ENCODE peak calls at places on chromosomes 2 and 18, in four cellular contexts. Z, R, A and U are unnamed samples.

GRCh38 chr2:237649541-237650454 is 22.4 kb downstream of the LRRFIP1 start:
- DNase-seq in Z (no peak), A (no peak), R (no peak), U (no peak)

GRCh38 chr2:120481446-120482194 is 135.7 kb downstream of the INHBB start:
- DNase-seq in R (no peak), A (no peak), Z (no peak), U (no peak)

GRCh38 chr2:37307500-37307899 is 17.1 kb downstream of the PRKD3 start:
- DNase-seq in R (no peak), Z (no peak), A (no peak), U (no peak)

GRCh38 chr2:17539596-17539992 is 902 bp upstream of the VSNL1 start:
- DNase-seq in Z (no peak), R (peak; percentile 62), A (no peak), U (peak; percentile 50)

GRCh38 chr18:8708670-8709069 is 3.3 kb downstream of the MTCL1 start:
- DNase-seq in Z (no peak), R (no peak), A (no peak), U (no peak)

GRCh38 chr2:173502296-173502695 is 147.6 kb downstream of the CDCA7 start:
- DNase-seq in Z (no peak), R (no peak), A (no peak), U (no peak)

GRCh38 chr2:105526000-105526925 is 127.4 kb upstream of the FHL2 start:
- DNase-seq in A (no peak), Z (no peak), R (no peak), U (no peak)

GRCh38 chr2:10226032-10226724 is 76.5 kb upstream of the HPCAL1 start:
- DNase-seq in A (no peak), R (no peak), Z (no peak), U (peak; percentile 5)

GRCh38 chr2:72744049-72744448 is 81.8 kb downstream of the EXOC6B start:
- DNase-seq in R (no peak), Z (no peak), A (no peak), U (no peak)

GRCh38 chr2:121245913-121246312 is 39.1 kb downstream of the TFCP2L1 start:
- DNase-seq in A (no peak), Z (no peak), R (no peak), U (no peak)

GRCh38 chr18:74083071-74083954 is 64.3 kb downstream of the FBXO15 start:
- DNase-seq in Z (no peak), R (no peak), A (no peak), U (no peak)

GRCh38 chr2:172977330-172978052 is 98.2 kb upstream of the MAP3K20 start:
- DNase-seq in R (no peak), Z (peak; percentile 44), A (no peak), U (peak; percentile 32)

GRCh38 chr18:9323750-9324445 is 10.7 kb upstream of the TWSG1 start:
- DNase-seq in Z (no peak), R (no peak), A (no peak), U (no peak)

GRCh38 chr18:56639094-56639361 is 636 bp upstream of the TXNL1 start:
- DNase-seq in R (no peak), A (no peak), Z (no peak), U (no peak)

GRCh38 chr2:42132066-42132965 is 36.8 kb upstream of the EML4 start:
- DNase-seq in R (no peak), Z (peak; percentile 21), A (no peak), U (no peak)

GRCh38 chr2:7795358-7796199 is 878.4 kb downstream of the RNF144A start:
- DNase-seq in A (no peak), R (no peak), Z (peak; percentile 76), U (no peak)

GRCh38 chr2:118763797-118764196 is 83.7 kb downstream of the EN1 start:
- DNase-seq in A (no peak), R (no peak), Z (peak; percentile 18), U (peak; percentile 40)

GRCh38 chr2:190352668-190353536 is 9.5 kb downstream of the INPP1 start:
- DNase-seq in Z (no peak), A (no peak), R (no peak), U (no peak)

GRCh38 chr2:95265182-95265581 is 9.1 kb upstream of the PROM2 start:
- DNase-seq in A (no peak), Z (no peak), R (no peak), U (no peak)

GRCh38 chr18:53385889-53386288 is 838.6 kb downstream of the MBD2 start:
- DNase-seq in A (no peak), Z (peak; percentile 4), R (no peak), U (no peak)

GRCh38 chr2:171703574-171704347 is 16.5 kb downstream of the DYNC1I2 start:
- DNase-seq in A (no peak), Z (peak; percentile 67), R (peak; percentile 29), U (no peak)

GRCh38 chr2:97745474-97746172 is 32.2 kb downstream of the ZAP70 start:
- DNase-seq in Z (no peak), A (peak; percentile 21), R (no peak), U (no peak)

GRCh38 chr2:226378733-226379132 is 420.9 kb downstream of the IRS1 start:
- DNase-seq in Z (no peak), R (no peak), A (no peak), U (no peak)

GRCh38 chr2:57204364-57204763 is 842.2 kb upstream of the VRK2 start:
- DNase-seq in Z (no peak), A (no peak), R (no peak), U (no peak)

GRCh38 chr18:60413944-60414547 is 41.5 kb upstream of the MC4R start:
- DNase-seq in R (peak; percentile 10), Z (peak; percentile 26), A (no peak), U (peak; percentile 68)

DNA sequence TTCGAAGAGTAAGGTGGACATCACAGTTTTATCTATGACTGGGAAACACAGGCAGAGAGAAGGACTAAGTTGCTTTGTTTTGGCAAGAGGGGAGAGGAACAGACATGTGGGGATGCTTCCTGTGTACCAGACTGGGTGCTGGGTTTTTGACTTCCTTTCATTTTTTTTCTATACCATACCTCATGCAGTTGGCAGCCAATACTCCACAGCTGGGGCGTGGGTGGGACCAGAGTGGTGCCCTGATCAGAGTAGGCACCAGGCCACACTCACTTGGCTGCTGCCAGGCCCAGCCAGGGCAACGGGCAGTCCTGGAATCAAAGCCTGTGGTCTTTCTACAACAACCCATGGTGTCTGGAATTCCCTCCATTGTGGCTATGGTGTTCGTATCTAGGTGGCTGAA is 45.2 kb downstream of the SH3RF3 start:
- DNase-seq in R (no peak), A (no peak), Z (no peak), U (no peak)
- TF ChIP-seq MAX in R (no peak), A (no peak), Z (no peak), U (no peak)

DNA sequence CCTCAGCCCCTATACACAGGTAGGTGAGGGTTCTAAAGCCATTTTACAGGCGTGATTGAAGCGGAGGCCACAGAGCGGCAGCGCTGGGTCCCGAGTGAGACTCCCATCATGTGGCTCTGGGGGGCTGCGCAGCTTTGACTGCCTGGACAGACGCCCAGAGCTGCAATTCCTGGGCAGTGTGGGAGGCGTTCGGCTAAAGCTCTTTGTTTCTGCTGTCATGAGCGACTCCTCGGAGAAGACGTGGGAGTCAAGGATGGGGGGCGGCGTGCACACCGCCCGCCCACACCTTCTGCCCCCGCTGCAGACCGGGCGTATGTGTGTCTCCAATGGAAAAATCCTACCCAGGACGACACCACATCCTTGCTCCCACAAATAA is 867 bp upstream of the LBH start:
- DNase-seq in Z (no peak), A (no peak), R (no peak), U (peak; percentile 39)
- TF ChIP-seq CTCF in Z (no peak), A (no peak), R (no peak), U (no peak)

GRCh38 chr2:181810823-181811695 is 80.5 kb upstream of the ITPRID2 start:
- DNase-seq in A (no peak), Z (peak; percentile 91), R (peak; percentile 98), U (no peak)
- TF ChIP-seq MAX in A (no peak), Z (no peak), R (peak; percentile 84), U (no peak)

DNA sequence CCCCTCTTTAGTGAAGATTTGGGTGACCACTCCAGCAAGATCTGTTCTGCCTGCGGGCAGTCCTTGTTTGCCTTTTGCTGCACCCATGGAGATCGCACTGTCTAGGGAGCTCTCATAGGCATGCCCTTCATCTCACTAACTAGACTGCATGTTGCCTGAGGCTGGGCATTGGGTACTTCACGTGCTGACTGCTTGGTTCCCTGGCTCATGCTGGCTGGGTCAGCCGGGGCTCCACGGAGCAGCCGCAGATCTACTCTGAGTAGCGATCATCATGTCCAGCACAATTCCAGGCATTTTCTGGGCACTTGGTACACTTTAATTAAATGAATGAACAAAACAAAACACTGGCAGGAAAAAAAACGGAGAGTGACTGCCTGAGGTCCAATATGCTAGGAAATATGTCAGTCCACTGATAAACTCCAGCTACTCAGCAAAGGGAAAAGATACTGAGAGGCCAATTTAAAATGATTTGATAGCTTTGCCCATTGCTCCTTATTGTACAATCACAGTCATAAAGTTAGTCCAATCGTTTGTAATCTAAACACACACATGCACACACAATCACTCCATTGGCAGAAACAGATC is 220.3 kb downstream of the C1D start:
- DNase-seq in R (no peak), A (no peak), Z (no peak), U (no peak)
- TF ChIP-seq CTCF in R (no peak), A (no peak), Z (no peak), U (no peak)

DNA sequence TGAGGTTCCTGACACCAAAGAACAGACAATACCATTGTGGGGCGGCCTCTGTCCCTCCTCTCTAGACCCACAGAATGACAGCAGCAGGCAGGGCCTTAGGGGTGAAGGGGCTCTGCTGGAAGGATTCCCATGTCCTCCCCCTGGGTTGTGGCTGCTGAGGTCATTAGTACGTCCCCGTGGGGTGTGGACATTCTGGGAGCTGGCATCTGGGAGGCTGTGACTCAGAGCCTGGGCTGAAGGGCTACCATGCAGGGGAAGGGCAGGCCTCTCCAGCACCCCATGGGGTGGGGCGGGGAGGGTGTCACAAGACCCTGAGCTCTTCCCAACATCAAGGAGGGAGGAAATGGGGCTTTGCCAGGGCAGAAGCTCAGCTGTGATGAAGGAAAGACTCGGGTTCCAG is 105.7 kb upstream of the SMAD2 start:
- DNase-seq in Z (no peak), R (no peak), A (no peak), U (no peak)
- TF ChIP-seq MAX in Z (no peak), R (no peak), A (no peak), U (no peak)

DNA sequence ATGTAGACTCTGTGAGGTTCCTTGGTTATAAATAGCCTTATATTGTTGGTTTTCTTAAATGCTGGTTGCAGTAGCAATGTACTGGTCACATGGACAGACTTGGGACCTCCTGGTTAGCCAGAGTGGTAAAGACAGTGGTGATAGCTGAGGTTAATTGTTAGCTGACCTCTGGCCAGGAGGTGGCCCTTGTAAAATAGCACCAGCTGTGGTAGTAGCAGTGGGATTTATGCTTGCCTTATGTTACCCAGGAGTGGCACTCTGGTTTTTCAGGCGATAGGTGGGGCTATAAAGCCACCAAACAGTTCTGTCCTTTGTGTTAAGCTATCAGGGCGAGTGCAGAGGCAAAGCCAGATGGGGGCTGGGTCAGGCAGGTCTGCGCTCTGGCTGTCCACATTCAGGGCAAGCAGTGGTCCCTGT is 94.8 kb upstream of the SRD5A2 start:
- DNase-seq in A (no peak), R (peak; percentile 15), Z (peak; percentile 35), U (peak; percentile 57)
- TF ChIP-seq CTCF in A (peak; percentile 37), R (peak; percentile 49), Z (peak; percentile 18), U (no peak)

DNA sequence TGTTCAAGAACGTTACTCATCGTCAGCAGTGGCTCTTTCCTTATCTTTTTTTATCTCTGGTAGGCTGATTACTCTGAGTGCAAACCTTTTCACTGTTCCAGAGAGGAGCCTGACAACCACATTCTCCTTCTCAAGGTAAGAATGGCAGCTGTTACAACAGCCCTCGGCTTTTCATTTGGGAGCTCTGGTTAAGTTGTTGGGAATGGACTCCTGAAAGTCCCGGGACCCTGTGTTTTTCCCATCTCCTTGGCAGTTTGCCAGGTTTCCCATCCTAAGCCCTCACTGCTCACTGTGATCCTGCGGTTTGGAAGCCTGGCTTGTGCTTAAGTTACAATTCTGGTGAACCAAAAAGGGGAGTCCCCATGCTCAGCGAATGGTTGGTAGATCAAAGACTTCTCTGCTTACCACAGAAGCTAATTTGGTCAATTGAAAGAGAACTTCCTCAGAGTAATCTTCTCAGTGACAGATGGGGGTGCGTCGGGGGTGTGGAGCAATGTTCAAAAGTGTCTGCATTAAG is 122.3 kb downstream of the LYPD6B start:
- DNase-seq in A (peak; percentile 71), Z (peak; percentile 94), R (no peak), U (no peak)
- TF ChIP-seq MAX in A (no peak), Z (peak; percentile 50), R (no peak), U (no peak)